ENCODE peak calls at places on chromosomes 13 and 19, in nine cellular contexts. B, N, Y, O, F, I, C, L and G are unnamed samples.

GRCh38 chr13:48515732-48516131 is 17.1 kb downstream of the RCBTB2 start:
- DNase-seq in B (no peak), N (no peak), Y (no peak), O (no peak), F (no peak), I (no peak), C (no peak), L (no peak), G (no peak)

GRCh38 chr13:21453352-21454089 is 5.6 kb downstream of the ZDHHC20 start:
- DNase-seq in B (no peak), N (no peak), Y (no peak), O (no peak), F (no peak), I (no peak), C (no peak), L (no peak), G (no peak)

GRCh38 chr19:41861098-41861768 is 1.2 kb downstream of the RPS19 start:
- DNase-seq in B (no peak), N (no peak), Y (no peak), O (no peak), F (peak; percentile 5), I (no peak), C (no peak), L (no peak), G (no peak)

GRCh38 chr19:8304841-8305621 is 3.1 kb downstream of the CD320 start:
- DNase-seq in B (no peak), N (peak; percentile 94), Y (no peak), O (peak; percentile 64), F (peak; percentile 81), I (peak; percentile 18), C (no peak), L (no peak), G (no peak)

GRCh38 chr13:21116141-21116540 is 54.8 kb upstream of the LATS2 start:
- DNase-seq in B (no peak), N (no peak), Y (no peak), O (no peak), F (no peak), I (no peak), C (no peak), L (no peak), G (no peak)

GRCh38 chr13:113442354-113442984 is 10.8 kb downstream of the ADPRHL1 start:
- DNase-seq in B (no peak), N (no peak), Y (no peak), O (no peak), F (no peak), I (no peak), C (no peak), L (no peak), G (no peak)

GRCh38 chr19:51784922-51785690 is 9.9 kb upstream of the FPR3 start:
- DNase-seq in B (peak; percentile 45), N (peak; percentile 45), Y (no peak), O (peak; percentile 89), F (no peak), I (peak; percentile 50), C (peak; percentile 91), L (no peak), G (no peak)

GRCh38 chr13:79434578-79434977 is 28.5 kb upstream of the RBM26 start:
- DNase-seq in B (no peak), N (no peak), Y (no peak), O (no peak), F (no peak), I (no peak), C (peak; percentile 60), L (no peak), G (peak; percentile 21)

DNA sequence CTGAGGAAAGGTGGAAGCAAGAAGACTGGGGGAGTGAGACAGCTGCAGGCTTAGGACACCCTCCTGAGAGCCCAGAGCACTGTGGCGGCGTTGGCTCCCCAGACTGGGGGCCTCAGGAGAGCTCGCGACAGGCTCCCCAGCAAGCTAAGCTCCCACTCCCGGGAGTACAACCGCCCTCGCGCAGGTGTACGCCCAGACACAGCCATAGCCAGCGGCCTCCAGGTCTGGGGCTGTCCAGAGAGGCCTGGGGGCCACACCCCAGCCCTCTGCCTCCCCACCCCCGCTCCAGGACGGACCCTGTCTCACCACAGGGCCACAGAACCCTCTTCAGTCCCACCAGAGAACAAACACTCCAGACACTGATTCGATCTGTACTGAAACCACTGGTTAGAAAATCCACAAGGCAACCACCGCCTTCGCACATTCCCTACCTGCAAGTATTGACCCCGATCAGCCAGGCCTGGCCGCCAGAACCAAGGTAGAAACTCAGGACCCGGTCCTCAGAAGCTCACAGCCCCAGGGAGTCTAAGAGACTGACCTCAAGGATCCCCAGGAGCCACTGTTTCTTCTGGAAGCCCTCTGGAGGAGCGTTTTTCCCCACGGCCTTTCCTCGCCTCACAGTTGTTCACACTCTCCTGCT is 16.3 kb downstream of the ZIC5 start:
- DNase-seq in B (no peak), N (peak; percentile 60), Y (no peak), O (no peak), F (no peak), I (no peak), C (no peak), L (no peak), G (no peak)
- H3K4me3 ChIP-seq in B (no peak overlapping the region), N (peak overlapping the region; percentile 84), Y (peak overlapping the region; percentile 35), O (no peak overlapping the region), F (no peak overlapping the region), I (no peak overlapping the region), C (no peak overlapping the region), L (no peak overlapping the region), G (no peak overlapping the region)

DNA sequence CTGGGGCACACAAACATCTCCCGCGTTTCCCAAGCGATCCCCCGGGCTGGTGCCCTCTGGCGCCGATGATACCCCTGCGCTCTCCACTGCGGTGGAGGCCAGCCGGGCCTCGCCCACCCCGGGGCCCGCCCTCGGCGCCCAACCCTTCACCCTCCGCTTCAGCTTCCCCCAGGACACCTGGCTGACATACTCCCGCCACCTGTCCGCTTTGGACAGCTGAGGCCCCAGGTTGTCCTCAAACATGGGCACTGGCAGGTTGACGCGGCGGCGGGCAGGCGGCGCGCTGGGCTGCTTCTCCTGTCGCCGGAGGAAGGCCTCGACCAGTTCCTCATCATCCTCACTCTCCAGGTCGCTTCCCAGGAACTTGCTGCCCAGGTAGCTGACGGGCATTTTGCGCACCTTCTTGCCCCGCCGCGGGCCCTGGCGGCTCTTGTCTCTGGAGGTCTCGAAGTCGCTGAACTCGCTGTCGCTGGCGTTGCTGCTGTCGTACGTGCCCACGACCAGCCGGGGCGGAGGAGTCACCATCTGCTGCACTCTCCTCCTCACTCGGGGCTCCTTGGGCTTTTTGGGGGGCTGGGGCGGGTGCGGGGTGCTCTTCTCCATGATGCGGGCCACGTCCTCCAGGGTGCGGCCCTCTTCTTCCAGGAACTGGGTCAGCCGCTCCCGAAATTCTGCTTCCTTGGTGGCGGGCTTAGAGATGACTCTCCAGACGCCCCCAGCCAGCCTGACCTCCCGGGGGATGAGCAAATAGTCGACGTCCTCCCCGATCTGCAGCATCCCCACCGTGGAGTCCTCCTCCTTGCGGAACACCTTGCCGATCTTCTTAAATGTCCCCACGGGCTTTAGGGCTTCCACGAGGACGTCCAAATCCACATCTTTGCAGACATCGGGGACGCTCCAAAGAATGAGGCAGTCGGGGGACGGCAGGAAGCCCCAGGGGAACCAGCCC is 1.1 kb downstream of the CCDC8 start:
- DNase-seq in B (no peak), N (no peak), Y (no peak), O (no peak), F (no peak), I (no peak), C (no peak), L (no peak), G (no peak)
- TF ChIP-seq CTCF in B (no peak), N (no peak), Y (no peak), O (no peak), F (no peak), I (no peak), C (no peak), L (no peak), G (no peak)

DNA sequence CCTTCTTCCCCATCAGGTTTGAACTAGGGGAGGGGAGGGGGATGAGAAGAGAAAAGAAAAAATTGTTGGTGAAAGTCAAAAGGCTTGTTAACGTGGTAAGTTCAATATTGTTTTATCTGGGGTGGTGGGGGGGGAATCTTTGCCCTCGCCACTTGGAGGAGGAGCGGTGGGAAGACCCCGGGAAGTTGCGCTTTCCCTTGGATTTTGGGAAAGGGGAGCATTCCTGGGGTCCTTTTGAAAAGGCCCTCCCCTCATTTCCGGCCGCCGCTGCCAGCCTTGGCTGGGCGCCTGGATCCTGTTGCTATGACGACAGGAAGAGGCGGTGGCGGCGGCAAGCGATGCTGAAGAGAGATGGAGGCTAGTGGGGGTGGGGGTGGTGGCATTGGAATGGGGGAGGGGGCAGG is 4.6 kb upstream of the CACNG8 start:
- DNase-seq in B (no peak), N (peak; percentile 96), Y (peak; percentile 37), O (no peak), F (no peak), I (no peak), C (peak; percentile 54), L (no peak), G (no peak)
- H3K4me3 ChIP-seq in B (no peak overlapping the region), N (peak overlapping the region; percentile 98), Y (no peak overlapping the region), O (no peak overlapping the region), F (no peak overlapping the region), I (no peak overlapping the region), C (no peak overlapping the region), L (no peak overlapping the region), G (no peak overlapping the region)

DNA sequence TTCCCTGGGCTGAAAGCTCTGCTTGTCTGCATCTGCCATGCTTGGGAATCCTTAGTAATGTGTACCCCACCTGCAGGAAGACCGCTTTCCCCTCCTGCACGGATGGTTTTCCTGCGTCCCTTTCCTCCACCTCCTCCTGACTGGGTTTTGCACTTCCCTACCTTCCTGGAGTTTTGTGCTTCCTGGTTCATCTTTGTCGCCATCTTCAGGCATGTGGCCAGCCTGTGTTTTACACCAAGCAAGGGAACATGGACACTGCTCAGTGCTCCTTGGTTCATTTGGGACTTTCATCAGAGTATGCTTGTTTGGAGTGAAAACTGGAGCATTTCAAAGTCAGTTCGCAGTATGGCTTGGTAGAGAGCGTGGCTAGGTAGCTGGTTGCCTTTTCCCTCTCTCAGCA is 30.7 kb downstream of the ERICH6B start:
- DNase-seq in B (no peak), N (peak; percentile 43), Y (no peak), O (no peak), F (no peak), I (no peak), C (no peak), L (no peak), G (no peak)
- TF ChIP-seq CTCF in B (no peak), N (peak; percentile 65), Y (no peak), O (no peak), F (no peak), I (no peak), C (peak; percentile 9), L (no peak), G (peak; percentile 39)

GRCh38 chr19:14111486-14111885 is 6.1 kb downstream of the PRKACA start:
- DNase-seq in B (no peak), N (no peak), Y (no peak), O (no peak), F (no peak), I (no peak), C (no peak), L (no peak), G (no peak)

GRCh38 chr19:14112051-14112808 is 5.3 kb downstream of the PRKACA start:
- DNase-seq in B (no peak), N (peak; percentile 34), Y (no peak), O (peak; percentile 69), F (peak; percentile 79), I (no peak), C (peak; percentile 57), L (no peak), G (no peak)

GRCh38 chr19:14113762-14114414 is 3.7 kb downstream of the PRKACA start:
- DNase-seq in B (peak; percentile 78), N (peak; percentile 57), Y (no peak), O (no peak), F (peak; percentile 88), I (no peak), C (no peak), L (no peak), G (no peak)

GRCh38 chr19:14114439-14114838 is 3.1 kb downstream of the PRKACA start:
- DNase-seq in B (no peak), N (no peak), Y (no peak), O (no peak), F (no peak), I (no peak), C (no peak), L (no peak), G (no peak)

GRCh38 chr19:14112809-14113385 is 4.7 kb downstream of the PRKACA start:
- DNase-seq in B (no peak), N (peak; percentile 57), Y (no peak), O (peak; percentile 70), F (peak; percentile 84), I (no peak), C (peak; percentile 51), L (no peak), G (no peak)
- H3K4me3 ChIP-seq in B (peak overlapping the region; percentile 51), N (peak overlapping the region; percentile 30), Y (no peak overlapping the region), O (peak overlapping the region; percentile 28), F (peak overlapping the region; percentile 38), I (no peak overlapping the region), C (peak overlapping the region; percentile 14), L (no peak overlapping the region), G (no peak overlapping the region)